ENCODE peak calls at places on chromosomes 7 and 10, in four cellular contexts. M is mammary epithelial cell, U is fibroblast of lung, S is GM23248. O is an unnamed sample.

GRCh38 chr7:84337386-84337785 is 142.8 kb upstream of the SEMA3A start:
- DNase-seq in S (peak; percentile 22), M (peak; percentile 56), U (peak; percentile 91), O (no peak)

GRCh38 chr10:102775973-102776669 is 32.4 kb downstream of the WBP1L start:
- DNase-seq in M (no peak), S (peak; percentile 87), U (peak; percentile 94), O (peak; percentile 46)

GRCh38 chr10:5399332-5399731 is 5.3 kb downstream of the TUBAL3 start:
- DNase-seq in U (no peak), S (no peak), M (no peak), O (no peak)

GRCh38 chr7:19772858-19773337 is 519 bp downstream of the TMEM196 start:
- DNase-seq in U (peak; percentile 60), M (peak; percentile 41), S (peak; percentile 59), O (no peak)

GRCh38 chr10:95606922-95607321 is 45.8 kb upstream of the SORBS1 start:
- DNase-seq in M (no peak), S (no peak), U (no peak), O (no peak)

GRCh38 chr10:4246881-4247358 is 461.9 kb upstream of the KLF6 start:
- DNase-seq in M (peak; percentile 91), S (peak; percentile 89), U (peak; percentile 98), O (no peak)

GRCh38 chr10:114262478-114262877 is 23.4 kb downstream of the VWA2 start:
- DNase-seq in U (no peak), M (no peak), S (no peak), O (no peak)

GRCh38 chr7:105926131-105926530 is 36.9 kb upstream of the CDHR3 start:
- DNase-seq in S (no peak), M (no peak), U (no peak), O (no peak)

GRCh38 chr7:149141893-149142292 is 5.4 kb upstream of the ZNF398 start:
- DNase-seq in U (no peak), M (no peak), S (no peak), O (peak; percentile 33)

GRCh38 chr7:149147072-149147729 is at the start of gene ZNF398:
- DNase-seq in M (peak; percentile 67), S (peak; percentile 91), U (peak; percentile 77), O (peak; percentile 58)

GRCh38 chr7:149140784-149141183 is 6.5 kb upstream of the ZNF398 start:
- DNase-seq in M (no peak), S (peak; percentile 21), U (no peak), O (peak; percentile 69)

GRCh38 chr7:149147730-149148653 is 739 bp downstream of the ZNF398 start:
- DNase-seq in U (peak; percentile 71), S (peak; percentile 89), M (peak; percentile 58), O (peak; percentile 66)

GRCh38 chr7:149144996-149145850 is 2.0 kb upstream of the ZNF398 start:
- DNase-seq in M (peak; percentile 91), S (peak; percentile 6), U (no peak), O (peak; percentile 89)
- H3K79me2 ChIP-seq in M (peaks cover 28% of the 10 kb centered on the region), S (peaks cover 30% of the 10 kb centered on the region), U (peaks cover 26% of the 10 kb centered on the region), O (peaks cover 16% of the 10 kb centered on the region)

DNA sequence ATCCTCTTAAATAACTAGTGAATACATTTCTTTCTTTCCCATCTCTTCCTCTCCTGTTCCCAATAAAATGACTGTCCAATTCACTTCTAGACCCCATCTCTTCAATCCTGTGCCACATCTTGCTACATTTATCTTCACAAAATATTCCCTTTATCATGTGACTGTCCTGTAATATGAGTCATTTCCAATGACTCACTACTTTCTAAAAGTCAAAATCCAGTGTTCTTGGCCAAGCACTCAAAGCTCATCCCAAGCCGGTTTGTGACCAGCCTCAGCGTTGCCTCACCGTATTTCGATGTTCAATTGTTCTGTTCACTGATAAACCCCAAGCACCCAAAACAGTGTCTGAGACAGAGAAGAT is 104.7 kb downstream of the PARD3 start:
- DNase-seq in S (peak; percentile 92), U (peak; percentile 74), M (peak; percentile 75), O (peak; percentile 79)
- H3K79me2 ChIP-seq in S (peaks cover 60% of the 10 kb centered on the region), U (peaks cover 2% of the 10 kb centered on the region), M (peaks cover 81% of the 10 kb centered on the region), O (no peaks in the 10 kb centered on the region)

GRCh38 chr7:65907501-65908198 is 34.8 kb downstream of the VKORC1L1 start:
- DNase-seq in S (no peak), U (no peak), M (no peak), O (no peak)
- H3K79me2 ChIP-seq in S (peaks cover 90% of the 10 kb centered on the region), U (no peaks in the 10 kb centered on the region), M (peaks cover 15% of the 10 kb centered on the region), O (no peaks in the 10 kb centered on the region)

GRCh38 chr10:43137971-43138756 is at the start of gene CSGALNACT2:
- DNase-seq in U (peak; percentile 90), S (peak; percentile 97), M (peak; percentile 85), O (peak; percentile 87)
- H3K79me2 ChIP-seq in U (peaks cover 41% of the 10 kb centered on the region), S (peaks cover 52% of the 10 kb centered on the region), M (peaks cover 56% of the 10 kb centered on the region), O (peaks cover 10% of the 10 kb centered on the region)

GRCh38 chr7:5598261-5598761 is 174.7 kb upstream of the TNRC18 start:
- DNase-seq in M (no peak), U (peak; percentile 46), S (peak; percentile 55), O (no peak)
- H3K79me2 ChIP-seq in M (peaks cover 100% of the 10 kb centered on the region), U (peaks cover 96% of the 10 kb centered on the region), S (peaks cover 98% of the 10 kb centered on the region), O (peaks cover 57% of the 10 kb centered on the region)

GRCh38 chr7:26318921-26319320 is 27.3 kb downstream of the SNX10 start:
- DNase-seq in S (no peak), M (no peak), U (no peak), O (no peak)

GRCh38 chr7:26319631-26320030 is 28.0 kb downstream of the SNX10 start:
- DNase-seq in S (no peak), U (no peak), M (no peak), O (no peak)

GRCh38 chr7:26320878-26321277 is 29.2 kb downstream of the SNX10 start:
- DNase-seq in S (no peak), U (no peak), M (no peak), O (no peak)

GRCh38 chr7:26317211-26317610 is 25.5 kb downstream of the SNX10 start:
- DNase-seq in M (no peak), U (no peak), S (no peak), O (no peak)

DNA sequence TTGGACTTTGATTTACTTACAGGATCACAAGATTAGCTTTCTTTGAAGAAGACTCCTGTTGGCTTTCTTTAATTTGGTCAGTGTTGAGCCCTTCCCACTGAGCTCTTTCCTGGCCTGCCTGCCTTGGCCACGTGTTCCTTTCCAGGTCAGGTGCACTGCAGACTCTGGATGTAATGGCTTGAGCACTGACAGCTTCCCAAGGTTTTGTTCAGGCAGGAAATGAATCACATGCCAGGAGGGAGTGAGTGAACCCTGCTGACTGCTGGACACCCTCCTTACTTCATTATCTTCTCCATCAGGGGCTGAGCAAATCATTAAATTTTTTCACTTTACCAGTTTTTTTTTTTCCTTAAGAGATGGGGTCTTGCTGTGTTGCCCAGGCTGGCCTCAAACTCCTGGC is 29.8 kb downstream of the SNX10 start:
- DNase-seq in U (peak; percentile 15), S (no peak), M (peak; percentile 59), O (no peak)
- H3K79me2 ChIP-seq in U (no peaks in the 10 kb centered on the region), S (no peaks in the 10 kb centered on the region), M (no peaks in the 10 kb centered on the region), O (no peaks in the 10 kb centered on the region)

GRCh38 chr7:99557940-99558305 is 519 bp upstream of the ZNF655 start:
- DNase-seq in S (no peak), U (no peak), M (no peak), O (peak; percentile 29)

GRCh38 chr7:99557196-99557607 is 1.2 kb upstream of the ZNF655 start:
- DNase-seq in U (no peak), S (peak; percentile 40), M (no peak), O (no peak)

GRCh38 chr7:99551767-99552463 is at the start of gene FAM200A:
- DNase-seq in M (peak; percentile 86), U (peak; percentile 96), S (peak; percentile 96), O (peak; percentile 83)

GRCh38 chr7:99553039-99553438 is 1.1 kb upstream of the FAM200A start:
- DNase-seq in S (no peak), M (no peak), U (no peak), O (no peak)

DNA sequence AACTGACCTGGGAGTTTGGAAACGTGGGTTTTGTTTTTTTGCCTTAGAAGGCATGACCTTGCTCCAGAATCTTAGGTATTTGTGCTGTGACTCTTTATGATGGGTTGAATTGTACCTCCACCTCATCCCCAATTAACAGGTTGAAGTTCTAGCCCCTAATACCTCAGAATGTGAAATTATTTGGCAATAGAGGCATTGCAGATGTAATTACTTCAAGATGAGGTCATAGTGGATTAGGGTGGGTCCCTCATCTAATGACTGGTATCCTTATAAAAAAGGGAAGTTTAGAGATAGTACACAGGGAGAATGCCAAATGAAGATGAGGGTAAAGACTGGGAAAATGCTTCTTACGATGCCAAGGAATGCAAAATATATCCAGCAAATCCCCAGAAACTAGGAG is 3.0 kb upstream of the FAM200A start:
- DNase-seq in S (no peak), M (no peak), U (no peak), O (no peak)
- H3K79me2 ChIP-seq in S (peaks cover 84% of the 10 kb centered on the region), M (peaks cover 51% of the 10 kb centered on the region), U (peaks cover 42% of the 10 kb centered on the region), O (peaks cover 21% of the 10 kb centered on the region)

GRCh38 chr7:151101621-151102396 is 15.5 kb downstream of the AGAP3 start:
- DNase-seq in S (no peak), M (no peak), U (no peak), O (no peak)

GRCh38 chr7:151103973-151104372 is 17.7 kb downstream of the AGAP3 start:
- DNase-seq in U (no peak), S (no peak), M (no peak), O (no peak)

GRCh38 chr7:151102991-151103390 is 16.7 kb downstream of the AGAP3 start:
- DNase-seq in U (no peak), S (no peak), M (no peak), O (no peak)

GRCh38 chr7:151100921-151101320 is 14.6 kb downstream of the AGAP3 start:
- DNase-seq in U (no peak), M (no peak), S (no peak), O (no peak)

DNA sequence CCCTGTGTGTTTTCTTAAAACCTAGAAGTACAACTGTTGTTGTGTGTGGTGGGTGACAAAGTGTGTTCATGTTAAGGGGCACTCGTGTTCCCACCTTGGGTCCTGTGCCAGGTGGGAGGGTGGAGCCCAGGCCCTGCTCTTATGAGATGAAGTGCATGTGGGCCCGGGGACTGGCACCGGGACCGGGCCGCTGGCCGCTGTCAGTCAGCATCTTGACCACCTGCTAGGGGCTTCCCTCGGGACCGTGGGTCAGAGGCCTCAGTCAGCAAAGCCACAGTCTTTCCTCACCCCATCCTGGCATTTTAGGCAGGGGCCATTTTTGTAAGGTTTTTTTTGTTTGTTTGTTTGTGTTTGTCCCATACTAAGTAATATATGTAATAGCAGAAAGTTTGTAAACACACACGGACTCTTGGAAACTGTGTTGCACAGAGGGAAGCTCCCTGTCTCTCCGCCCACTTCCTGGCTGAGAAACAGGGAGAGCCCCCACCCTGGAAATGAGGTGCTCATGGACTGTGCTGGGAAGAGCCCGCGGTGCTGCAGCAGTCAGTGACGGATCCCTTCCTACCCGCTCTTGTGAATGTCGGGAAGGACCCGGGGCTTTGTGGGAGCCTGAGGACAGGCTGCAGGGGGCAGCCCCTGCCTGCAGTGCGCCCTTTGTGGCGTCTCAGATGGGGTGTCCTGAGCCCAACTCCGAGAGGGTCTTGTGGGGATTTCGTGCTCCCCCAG is 13.4 kb downstream of the AGAP3 start:
- DNase-seq in S (no peak), U (no peak), M (no peak), O (no peak)
- H3K79me2 ChIP-seq in S (peaks cover 100% of the 10 kb centered on the region), U (peaks cover 49% of the 10 kb centered on the region), M (peaks cover 87% of the 10 kb centered on the region), O (peaks cover 7% of the 10 kb centered on the region)